ENCODE peak calls at places on chromosome 12, in five cellular contexts. B is A549, R is suprapubic skin, H is left ventricle myocardium inferior, N is fibroblast of lung. X is an unnamed sample.

GRCh38 chr12:45587042-45587441 is 142.5 kb upstream of the ARID2 start:
- DNase-seq in N (no peak), H (no peak), B (no peak), R (no peak), X (no peak)

GRCh38 chr12:124386661-124387509 is 92.0 kb downstream of the RFLNA start:
- DNase-seq in R (no peak), B (peak), N (no peak), H (peak), X (no peak)

GRCh38 chr12:12585115-12585862 is 22.6 kb upstream of the DUSP16 start:
- DNase-seq in B (no peak), H (no peak), N (no peak), R (no peak), X (no peak)

GRCh38 chr12:77746108-77746507 is 84.6 kb upstream of the NAV3 start:
- DNase-seq in H (no peak), B (no peak), N (peak), R (no peak), X (no peak)

GRCh38 chr12:68317047-68317667 is 15.0 kb downstream of the MDM1 start:
- DNase-seq in N (peak), R (no peak), B (peak), H (no peak), X (peak)

GRCh38 chr12:79128956-79129355 is 264.4 kb downstream of the SYT1 start:
- DNase-seq in B (no peak), R (no peak), H (no peak), N (peak), X (no peak)

GRCh38 chr12:11067514-11067913 is 5.4 kb upstream of the TAS2R46 start:
- DNase-seq in H (no peak), B (no peak), N (peak), R (no peak), X (no peak)

GRCh38 chr12:90682398-90682797 is 272.6 kb downstream of the CCER1 start:
- DNase-seq in R (no peak), N (peak), B (no peak), H (no peak), X (no peak)

GRCh38 chr12:106585862-106586534 is 3.2 kb downstream of the RFX4 start:
- DNase-seq in B (peak), H (no peak), N (no peak), R (no peak), X (no peak)

GRCh38 chr12:117028254-117028653 is 71.0 kb downstream of the TESC start:
- DNase-seq in B (no peak), H (no peak), R (no peak), N (no peak), X (no peak)

GRCh38 chr12:53378705-53379388 is 1.1 kb upstream of the SP1 start:
- DNase-seq in N (no peak), B (no peak), R (no peak), H (no peak), X (no peak)

GRCh38 chr12:83827860-83828259 is 1084.7 kb downstream of the SLC6A15 start:
- DNase-seq in H (no peak), B (peak), R (no peak), N (peak), X (no peak)

GRCh38 chr12:45615268-45615667 is 114.2 kb upstream of the ARID2 start:
- DNase-seq in H (no peak), N (peak), B (peak), R (no peak), X (peak)

GRCh38 chr12:10497602-10498001 is 8.1 kb upstream of the EIF2S3B start:
- DNase-seq in H (no peak), B (no peak), R (no peak), N (peak), X (no peak)

GRCh38 chr12:29334911-29335310 is 46.1 kb downstream of the ERGIC2 start:
- DNase-seq in R (no peak), H (no peak), N (peak), B (no peak), X (no peak)

GRCh38 chr12:6201199-6201608 is 1.0 kb downstream of the CD9 start:
- DNase-seq in R (no peak), N (no peak), B (peak), H (no peak), X (no peak)

GRCh38 chr12:100234591-100235304 is 32.1 kb downstream of the DEPDC4 start:
- DNase-seq in B (peak), N (peak), R (no peak), H (no peak), X (peak)

GRCh38 chr12:100225491-100225890 is 24.9 kb downstream of the ACTR6 start:
- DNase-seq in R (no peak), N (no peak), B (no peak), H (no peak), X (no peak)

GRCh38 chr12:100229876-100230275 is 29.3 kb downstream of the ACTR6 start:
- DNase-seq in B (no peak), N (no peak), R (no peak), H (no peak), X (no peak)

GRCh38 chr12:100234166-100234565 is 32.7 kb downstream of the DEPDC4 start:
- DNase-seq in N (peak), R (no peak), B (no peak), H (no peak), X (peak)

GRCh38 chr12:100229036-100229635 is 28.5 kb downstream of the ACTR6 start:
- DNase-seq in B (peak), H (no peak), N (peak), R (no peak), X (peak)
- TF ChIP-seq CTCF in B (no peak), H (no peak), N (no peak), R (no peak), X (peak)

GRCh38 chr12:127503221-127503620 is 763.7 kb upstream of the TMEM132C start:
- DNase-seq in B (no peak), R (no peak), N (no peak), H (no peak), X (no peak)
- TF ChIP-seq CTCF in B (no peak), R (no peak), N (no peak), H (no peak), X (no peak)

DNA sequence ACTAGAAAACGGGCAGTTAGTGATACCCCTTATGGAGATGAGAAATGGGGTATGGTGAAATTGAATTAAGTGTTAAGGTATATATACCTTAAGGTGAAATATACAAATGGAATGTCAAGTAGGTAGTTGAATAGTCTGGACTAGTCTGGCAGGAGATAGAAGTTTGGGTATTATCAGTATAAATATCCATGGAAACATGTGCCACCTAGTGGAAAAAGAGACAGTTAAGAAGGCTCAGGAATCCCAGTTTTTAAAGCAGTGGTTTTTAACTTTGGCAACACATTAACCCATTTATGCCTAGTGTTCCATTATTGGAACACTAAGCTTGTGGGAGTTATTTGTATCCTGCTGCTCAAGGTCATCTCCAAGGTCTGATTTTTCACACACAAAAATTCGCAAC is 38.6 kb upstream of the TPH2 start:
- DNase-seq in H (no peak), R (no peak), N (peak), B (peak), X (peak)
- TF ChIP-seq CTCF in H (peak), R (no peak), N (no peak), B (peak), X (peak)

GRCh38 chr12:81992461-81992860 is 233.3 kb upstream of the PPFIA2 start:
- DNase-seq in H (no peak), B (peak), N (no peak), R (no peak), X (no peak)
- TF ChIP-seq CTCF in H (peak), B (no peak), N (no peak), R (no peak), X (no peak)

GRCh38 chr12:97312570-97313135 is 150.0 kb upstream of the RMST start:
- DNase-seq in N (no peak), B (no peak), H (no peak), R (no peak), X (no peak)
- TF ChIP-seq CTCF in N (no peak), B (no peak), H (no peak), R (no peak), X (peak)

GRCh38 chr12:108768591-108769500 is 37.5 kb upstream of the CORO1C start:
- DNase-seq in N (no peak), R (no peak), B (peak), H (peak), X (no peak)
- TF ChIP-seq CTCF in N (no peak), R (no peak), B (no peak), H (no peak), X (no peak)

GRCh38 chr12:114688256-114688845 is 4.4 kb upstream of the TBX3 start:
- DNase-seq in H (no peak), N (no peak), B (no peak), R (no peak), X (no peak)

GRCh38 chr12:114687802-114688201 is 3.8 kb upstream of the TBX3 start:
- DNase-seq in N (peak), R (no peak), H (no peak), B (no peak), X (no peak)

GRCh38 chr12:114691196-114691595 is 7.2 kb upstream of the TBX3 start:
- DNase-seq in B (no peak), R (no peak), H (no peak), N (peak), X (no peak)

GRCh38 chr12:114690267-114691135 is 6.5 kb upstream of the TBX3 start:
- DNase-seq in R (no peak), H (no peak), B (no peak), N (no peak), X (no peak)

GRCh38 chr12:114689075-114689994 is 5.4 kb upstream of the TBX3 start:
- DNase-seq in R (no peak), H (no peak), B (no peak), N (no peak), X (no peak)
- TF ChIP-seq CTCF in R (no peak), H (no peak), B (no peak), N (no peak), X (no peak)

GRCh38 chr12:104725610-104726009 is 232.5 kb downstream of the SLC41A2 start:
- DNase-seq in R (no peak), H (no peak), N (no peak), B (no peak), X (no peak)
- TF ChIP-seq CTCF in R (no peak), H (no peak), N (no peak), B (no peak), X (no peak)